ENCODE peak calls at places on chromosome 20, in seven cellular contexts. P is A549, O is HCT116, D is sigmoid colon, I is heart left ventricle, A is adrenal gland, L is right lobe of liver. X is an unnamed sample.

GRCh38 chr20:8507231-8507630 is 375.2 kb downstream of the PLCB1 start:
- DNase-seq in P (no peak), O (no peak), D (no peak), I (no peak), A (no peak), L (no peak), X (no peak)

GRCh38 chr20:57190536-57191265 is 75.7 kb downstream of the BMP7 start:
- DNase-seq in P (no peak), O (no peak), D (no peak), I (no peak), A (no peak), L (no peak), X (no peak)

GRCh38 chr20:967796-968742 is 34.0 kb downstream of the RSPO4 start:
- DNase-seq in P (no peak), O (peak; percentile 91), D (no peak), I (no peak), A (no peak), L (no peak), X (no peak)

GRCh38 chr20:46222521-46223007 is 85.7 kb downstream of the CDH22 start:
- DNase-seq in P (no peak), O (no peak), D (no peak), I (peak; percentile 92), A (no peak), L (no peak), X (no peak)

GRCh38 chr20:62800314-62801259 is 4.0 kb upstream of the OGFR start:
- DNase-seq in P (no peak), O (no peak), D (no peak), I (no peak), A (no peak), L (no peak), X (no peak)

GRCh38 chr20:56630506-56631317 is 1.6 kb downstream of the TFAP2C start:
- DNase-seq in P (no peak), O (no peak), D (no peak), I (no peak), A (no peak), L (no peak), X (no peak)

GRCh38 chr20:3459881-3460307 is 10.9 kb upstream of the ATRN start:
- DNase-seq in P (no peak), O (no peak), D (no peak), I (peak; percentile 29), A (no peak), L (no peak), X (no peak)

GRCh38 chr20:6411651-6412050 is 288.8 kb upstream of the FERMT1 start:
- DNase-seq in P (no peak), O (no peak), D (no peak), I (no peak), A (no peak), L (no peak), X (no peak)

DNA sequence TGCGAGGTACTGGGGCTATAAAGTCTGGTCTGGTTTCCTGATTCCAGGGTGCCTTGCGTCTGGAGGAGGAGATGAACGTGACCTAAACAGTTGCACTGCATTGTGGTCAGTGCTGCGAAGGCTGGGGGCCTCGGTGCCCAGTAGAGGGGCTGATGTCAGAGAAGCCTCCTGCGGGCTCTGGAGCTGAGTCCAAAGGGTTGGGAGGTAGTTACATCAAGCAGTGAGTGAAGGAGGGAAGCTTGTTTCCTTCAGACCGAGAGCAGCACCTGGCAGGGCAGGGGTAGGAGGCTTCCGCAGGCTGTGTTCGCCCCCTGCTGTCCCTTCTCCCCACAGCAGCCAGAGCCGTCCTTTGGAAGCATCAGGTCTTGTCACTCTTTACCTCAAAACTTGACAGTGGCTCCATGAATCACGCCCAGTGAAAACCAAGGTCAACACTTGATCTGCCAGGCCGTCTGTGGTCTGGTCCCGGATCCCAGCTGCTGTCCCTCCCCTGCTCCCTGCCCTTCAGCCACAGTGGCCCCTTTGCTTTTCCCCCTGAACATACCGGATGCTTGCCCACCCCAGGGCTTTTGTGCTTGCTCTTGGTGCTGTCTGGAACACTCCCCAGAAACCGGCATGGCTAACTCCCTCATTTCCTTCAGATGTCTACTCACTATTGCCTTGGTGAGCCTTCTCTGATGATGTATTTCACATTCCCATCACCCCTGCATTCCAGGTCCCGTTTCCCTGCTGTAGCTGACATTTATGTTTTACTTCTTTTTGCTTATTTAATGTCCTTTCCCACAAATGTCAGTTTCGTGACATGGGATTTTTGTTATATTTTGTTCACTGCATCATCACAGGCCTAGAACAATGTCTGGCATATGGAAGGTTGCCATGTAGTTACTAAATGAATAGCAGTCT is 7.0 kb downstream of the DYNLRB1 start:
- DNase-seq in P (peak; percentile 57), O (peak; percentile 42), D (no peak), I (no peak), A (peak; percentile 51), L (no peak), X (no peak)
- TF ChIP-seq CTCF in P (peak; percentile 60), O (peak; percentile 84), D (peak; percentile 41), I (peak; percentile 60), A (peak; percentile 68), L (peak; percentile 43), X (no peak)

GRCh38 chr20:19974621-19975435 is 42.3 kb upstream of the NAA20 start:
- DNase-seq in P (peak; percentile 89), O (no peak), D (peak; percentile 97), I (peak; percentile 91), A (peak; percentile 88), L (peak; percentile 61), X (peak; percentile 79)
- H3K4me3 ChIP-seq in P (peak overlapping the region; percentile 65), O (no peak overlapping the region), D (peak overlapping the region; percentile 58), I (peak overlapping the region; percentile 79), A (peak overlapping the region; percentile 68), L (peak overlapping the region; percentile 20), X (peak overlapping the region; percentile 74)

GRCh38 chr20:16369441-16369840 is 203.8 kb downstream of the KIF16B start:
- DNase-seq in P (no peak), O (no peak), D (no peak), I (no peak), A (no peak), L (no peak), X (no peak)
- TF ChIP-seq POLR2A in P (no peak), O (no peak), D (no peak), I (no peak), A (no peak), L (no peak), X (no peak)

GRCh38 chr20:10309326-10309725 is 90.7 kb downstream of the SNAP25 start:
- DNase-seq in P (peak; percentile 46), O (no peak), D (no peak), I (no peak), A (no peak), L (no peak), X (no peak)
- TF ChIP-seq CTCF in P (no peak), O (no peak), D (no peak), I (no peak), A (no peak), L (no peak), X (no peak)

GRCh38 chr20:60036346-60037119 is 78.3 kb downstream of the CDH26 start:
- DNase-seq in P (no peak), O (no peak), D (no peak), I (no peak), A (no peak), L (no peak), X (no peak)

GRCh38 chr20:60035486-60035885 is 77.3 kb downstream of the CDH26 start:
- DNase-seq in P (no peak), O (no peak), D (no peak), I (no peak), A (no peak), L (no peak), X (no peak)

GRCh38 chr20:60037120-60037499 is 78.9 kb downstream of the CDH26 start:
- DNase-seq in P (peak; percentile 22), O (no peak), D (no peak), I (no peak), A (no peak), L (no peak), X (no peak)

GRCh38 chr20:60031107-60031506 is 72.9 kb downstream of the CDH26 start:
- DNase-seq in P (no peak), O (no peak), D (no peak), I (no peak), A (no peak), L (no peak), X (no peak)

GRCh38 chr20:60034231-60035110 is 76.2 kb downstream of the CDH26 start:
- DNase-seq in P (no peak), O (no peak), D (no peak), I (peak; percentile 87), A (no peak), L (no peak), X (no peak)
- H3K4me3 ChIP-seq in P (no peak overlapping the region), O (no peak overlapping the region), D (no peak overlapping the region), I (peak overlapping the region; percentile 38), A (no peak overlapping the region), L (no peak overlapping the region), X (no peak overlapping the region)

DNA sequence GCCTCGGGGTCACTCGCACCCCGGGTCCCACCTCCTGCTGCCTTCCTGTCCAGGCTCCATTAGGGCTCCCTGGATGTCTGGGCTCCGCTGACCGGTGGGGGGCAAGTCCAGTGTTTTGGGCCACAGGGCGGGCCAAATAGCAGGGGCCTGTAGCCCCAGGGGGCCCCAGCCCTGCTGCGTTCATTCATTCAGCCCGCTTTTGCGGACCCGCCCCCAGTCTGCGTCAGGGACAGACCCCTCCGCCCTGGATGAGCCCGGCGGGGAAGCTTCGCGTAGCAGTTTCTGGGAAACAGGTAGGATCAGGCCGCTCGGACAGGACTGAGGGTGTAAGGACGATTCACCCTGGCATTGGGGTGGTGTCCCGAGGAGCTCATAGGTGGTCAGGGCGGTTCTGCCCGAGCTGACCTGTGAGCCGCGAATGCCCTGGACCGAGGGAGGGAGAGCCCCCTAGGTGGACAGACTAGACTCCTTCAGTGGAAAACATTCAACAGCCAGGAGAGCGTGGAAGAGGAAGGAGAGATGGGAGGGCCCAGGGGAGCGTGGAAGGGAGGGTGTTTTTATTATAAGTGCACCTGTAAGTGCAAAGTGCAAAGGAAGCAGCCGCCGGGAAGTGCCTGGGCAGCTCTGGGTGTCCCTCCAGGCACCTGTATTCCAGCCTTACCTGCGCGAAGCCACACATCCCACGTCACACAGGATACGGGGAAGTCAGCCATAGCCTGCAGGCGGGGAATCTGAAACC is 619 bp downstream of the ENTPD6 start:
- DNase-seq in P (peak; percentile 29), O (peak; percentile 28), D (no peak), I (peak; percentile 66), A (peak; percentile 49), L (no peak), X (peak; percentile 56)
- TF ChIP-seq POLR2A in P (no peak), O (no peak), D (no peak), I (no peak), A (no peak), L (no peak), X (no peak)

DNA sequence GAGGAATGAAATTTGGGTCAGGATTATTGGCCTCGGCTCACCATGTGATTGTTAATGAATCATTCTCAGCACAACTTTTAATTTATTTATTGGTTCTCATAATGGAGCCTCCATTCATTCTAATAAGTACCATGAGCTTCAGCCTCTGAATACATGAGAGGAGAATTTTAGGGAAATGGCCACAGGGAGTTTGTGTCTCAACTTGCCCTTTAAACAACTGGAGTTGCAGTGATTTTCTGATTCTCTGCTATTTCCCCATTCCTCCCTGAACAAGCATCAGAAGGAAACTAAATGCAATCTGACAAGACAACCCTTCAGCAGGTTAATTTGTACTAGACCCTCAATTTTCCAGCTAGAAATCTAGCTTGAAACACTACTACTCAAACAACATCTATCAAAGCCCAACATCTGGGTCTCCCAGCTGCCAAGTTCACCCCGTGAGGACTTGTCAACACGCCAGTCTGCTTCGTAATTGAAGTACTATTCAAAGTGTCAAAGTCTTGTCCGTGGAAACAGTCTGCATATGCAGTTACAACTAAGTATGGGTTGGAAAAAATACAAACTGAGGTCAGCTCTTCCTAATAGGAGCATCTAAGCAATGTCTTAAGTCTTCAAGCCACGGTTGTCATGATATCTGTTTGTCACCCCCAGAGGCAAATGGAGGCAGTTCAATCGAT is 235.4 kb downstream of the CDH4 start:
- DNase-seq in P (no peak), O (no peak), D (no peak), I (no peak), A (no peak), L (no peak), X (no peak)
- TF ChIP-seq CTCF in P (no peak), O (no peak), D (no peak), I (no peak), A (no peak), L (no peak), X (no peak)

X was measured in breast epithelium.